ENCODE peak calls at places on chromosomes 4 and X, in six cellular contexts. V is kidney, A is amygdala, Y is colonic mucosa, C is progenitor cell of endocrine pancreas, H is coronary artery. P is an unnamed sample.

GRCh38 chrX:69133561-69134542 is 31.4 kb downstream of the PJA1 start:
- DNase-seq in H (no peak), Y (peak; percentile 21), C (no peak), A (no peak), V (peak; percentile 36), P (peak; percentile 51)

GRCh38 chrX:150167482-150168324 is 195.4 kb upstream of the MAMLD1 start:
- DNase-seq in H (no peak), A (no peak), Y (no peak), V (no peak), C (no peak), P (no peak)

GRCh38 chr4:105923507-105924238 is 28.4 kb downstream of the NPNT start:
- DNase-seq in A (no peak), Y (no peak), H (no peak), V (no peak), C (no peak), P (no peak)

GRCh38 chrX:45697591-45697990 is 496.9 kb upstream of the DIPK2B start:
- DNase-seq in A (no peak), C (no peak), H (no peak), V (no peak), Y (no peak), P (no peak)

GRCh38 chr4:100386270-100386669 is 131.6 kb downstream of the EMCN start:
- DNase-seq in Y (no peak), V (no peak), A (no peak), H (no peak), C (no peak), P (no peak)

GRCh38 chrX:19237919-19238318 is 105.8 kb upstream of the PDHA1 start:
- DNase-seq in Y (no peak), V (no peak), C (no peak), H (no peak), A (no peak), P (no peak)

GRCh38 chr4:144409525-144409924 is 236.4 kb upstream of the HHIP start:
- DNase-seq in H (no peak), Y (no peak), A (no peak), C (no peak), V (no peak), P (no peak)

GRCh38 chr4:184792950-184793555 is 32.7 kb downstream of the ACSL1 start:
- DNase-seq in Y (no peak), H (no peak), V (no peak), C (no peak), A (no peak), P (no peak)

GRCh38 chr4:2066571-2067445 is 7.7 kb downstream of the NAT8L start:
- DNase-seq in A (no peak), H (no peak), C (no peak), V (peak; percentile 71), Y (no peak), P (no peak)

GRCh38 chr4:175435437-175435836 is 376.6 kb downstream of the GPM6A start:
- DNase-seq in V (no peak), A (no peak), H (no peak), Y (no peak), C (no peak), P (peak; percentile 90)

GRCh38 chr4:79395883-79396282 is 12.1 kb downstream of the GK2 start:
- DNase-seq in C (no peak), V (no peak), A (no peak), H (no peak), Y (no peak), P (no peak)